ENCODE peak calls at places on chromosome 7, in five cellular contexts. One of them, this sample, is unnamed. For H3K27me3, the result is how much of the 10 kb centered on the place peaks cover.

GRCh38 chr7:20238754-20239324 is 21.7 kb upstream of the MACC1 start:
- DNase-seq in hepatocyte: no peak
- DNase-seq in right atrium auricular region: no peak
- DNase-seq in CD8-positive, alpha-beta T cell: no peak
- DNase-seq in uterus: no peak
- DNase-seq in this sample: peak

GRCh38 chr7:89027781-89028180 is 232.2 kb upstream of the TEX47 start:
- DNase-seq in right atrium auricular region: no peak
- DNase-seq in uterus: no peak
- DNase-seq in CD8-positive, alpha-beta T cell: no peak
- DNase-seq in hepatocyte: no peak
- DNase-seq in this sample: no peak

GRCh38 chr7:38704041-38704547 is 72.9 kb upstream of the AMPH start:
- DNase-seq in CD8-positive, alpha-beta T cell: no peak
- DNase-seq in hepatocyte: no peak
- DNase-seq in uterus: no peak
- DNase-seq in right atrium auricular region: no peak
- DNase-seq in this sample: no peak

GRCh38 chr7:138025215-138026186 is 23.6 kb upstream of the CREB3L2 start:
- DNase-seq in right atrium auricular region: no peak
- DNase-seq in uterus: no peak
- DNase-seq in hepatocyte: no peak
- DNase-seq in CD8-positive, alpha-beta T cell: no peak
- DNase-seq in this sample: no peak

GRCh38 chr7:107318523-107319160 is 149.8 kb downstream of the HBP1 start:
- DNase-seq in hepatocyte: peak
- DNase-seq in right atrium auricular region: no peak
- DNase-seq in uterus: no peak
- DNase-seq in CD8-positive, alpha-beta T cell: no peak
- DNase-seq in this sample: no peak

GRCh38 chr7:47970750-47971149 is 8.7 kb downstream of the HUS1 start:
- DNase-seq in uterus: no peak
- DNase-seq in CD8-positive, alpha-beta T cell: no peak
- DNase-seq in hepatocyte: no peak
- DNase-seq in right atrium auricular region: no peak
- DNase-seq in this sample: no peak

GRCh38 chr7:85508642-85509429 is 322.0 kb upstream of the SEMA3D start:
- DNase-seq in right atrium auricular region: no peak
- DNase-seq in uterus: no peak
- DNase-seq in CD8-positive, alpha-beta T cell: no peak
- DNase-seq in hepatocyte: no peak
- DNase-seq in this sample: no peak

GRCh38 chr7:128838109-128838779 is 8.0 kb downstream of the FLNC start:
- DNase-seq in hepatocyte: no peak
- DNase-seq in uterus: peak
- DNase-seq in CD8-positive, alpha-beta T cell: no peak
- DNase-seq in right atrium auricular region: no peak
- DNase-seq in this sample: no peak

GRCh38 chr7:133797818-133798485 is 329.2 kb upstream of the LRGUK start:
- DNase-seq in right atrium auricular region: no peak
- DNase-seq in CD8-positive, alpha-beta T cell: no peak
- DNase-seq in uterus: no peak
- DNase-seq in hepatocyte: no peak
- DNase-seq in this sample: no peak

GRCh38 chr7:121447939-121448338 is 51.8 kb upstream of the FAM3C start:
- DNase-seq in right atrium auricular region: no peak
- DNase-seq in CD8-positive, alpha-beta T cell: no peak
- DNase-seq in hepatocyte: no peak
- DNase-seq in uterus: no peak
- DNase-seq in this sample: no peak

GRCh38 chr7:129684777-129685176 is 73.3 kb downstream of the NRF1 start:
- DNase-seq in hepatocyte: no peak
- DNase-seq in uterus: no peak
- DNase-seq in right atrium auricular region: no peak
- DNase-seq in CD8-positive, alpha-beta T cell: no peak
- DNase-seq in this sample: no peak

GRCh38 chr7:23712368-23713284 is 2.6 kb downstream of the STK31 start:
- DNase-seq in uterus: no peak
- DNase-seq in right atrium auricular region: no peak
- DNase-seq in hepatocyte: peak
- DNase-seq in CD8-positive, alpha-beta T cell: no peak
- DNase-seq in this sample: no peak

GRCh38 chr7:2680792-2681490 is 7.1 kb upstream of the AMZ1 start:
- DNase-seq in uterus: peak
- DNase-seq in hepatocyte: peak
- DNase-seq in right atrium auricular region: peak
- DNase-seq in CD8-positive, alpha-beta T cell: peak
- DNase-seq in this sample: peak

GRCh38 chr7:15433154-15433553 is 128.7 kb downstream of the AGMO start:
- DNase-seq in hepatocyte: no peak
- DNase-seq in CD8-positive, alpha-beta T cell: no peak
- DNase-seq in uterus: no peak
- DNase-seq in right atrium auricular region: no peak
- DNase-seq in this sample: no peak

GRCh38 chr7:55288070-55288824 is 76.9 kb upstream of the LANCL2 start:
- DNase-seq in CD8-positive, alpha-beta T cell: no peak
- DNase-seq in right atrium auricular region: no peak
- DNase-seq in hepatocyte: no peak
- DNase-seq in uterus: no peak
- DNase-seq in this sample: no peak

GRCh38 chr7:4809091-4809591 is 33.7 kb downstream of the AP5Z1 start:
- DNase-seq in uterus: no peak
- DNase-seq in CD8-positive, alpha-beta T cell: peak
- DNase-seq in hepatocyte: no peak
- DNase-seq in right atrium auricular region: no peak
- DNase-seq in this sample: no peak

GRCh38 chr7:96173777-96174176 is 148.1 kb downstream of the SLC25A13 start:
- DNase-seq in uterus: no peak
- DNase-seq in CD8-positive, alpha-beta T cell: no peak
- DNase-seq in right atrium auricular region: no peak
- DNase-seq in hepatocyte: no peak
- DNase-seq in this sample: no peak

GRCh38 chr7:30389793-30390192 is 88.8 kb downstream of the NOD1 start:
- DNase-seq in hepatocyte: no peak
- DNase-seq in uterus: no peak
- DNase-seq in right atrium auricular region: no peak
- DNase-seq in CD8-positive, alpha-beta T cell: no peak
- DNase-seq in this sample: no peak

GRCh38 chr7:50208335-50208982 is 96.1 kb upstream of the IKZF1 start:
- DNase-seq in uterus: no peak
- DNase-seq in hepatocyte: no peak
- DNase-seq in CD8-positive, alpha-beta T cell: no peak
- DNase-seq in right atrium auricular region: no peak
- DNase-seq in this sample: no peak

GRCh38 chr7:65239707-65240352 is 133.8 kb upstream of the ZNF92 start:
- DNase-seq in CD8-positive, alpha-beta T cell: no peak
- DNase-seq in hepatocyte: peak
- DNase-seq in right atrium auricular region: no peak
- DNase-seq in uterus: no peak
- DNase-seq in this sample: peak

GRCh38 chr7:149237502-149237901 is 1.9 kb upstream of the ZNF212 start:
- DNase-seq in uterus: no peak
- DNase-seq in right atrium auricular region: no peak
- DNase-seq in hepatocyte: no peak
- DNase-seq in CD8-positive, alpha-beta T cell: no peak
- DNase-seq in this sample: no peak

GRCh38 chr7:74449809-74450397 is 3.8 kb upstream of the GTF2IRD1 start:
- DNase-seq in CD8-positive, alpha-beta T cell: peak
- DNase-seq in hepatocyte: peak
- DNase-seq in right atrium auricular region: no peak
- DNase-seq in uterus: peak
- DNase-seq in this sample: peak

GRCh38 chr7:29510028-29510427 is 53.6 kb upstream of the PRR15 start:
- DNase-seq in CD8-positive, alpha-beta T cell: no peak
- DNase-seq in right atrium auricular region: no peak
- DNase-seq in hepatocyte: no peak
- DNase-seq in uterus: no peak
- DNase-seq in this sample: no peak

GRCh38 chr7:85529197-85529596 is 342.3 kb upstream of the SEMA3D start:
- DNase-seq in CD8-positive, alpha-beta T cell: no peak
- DNase-seq in hepatocyte: peak
- DNase-seq in uterus: no peak
- DNase-seq in right atrium auricular region: no peak
- DNase-seq in this sample: no peak

GRCh38 chr7:133654547-133654946 is 401.7 kb downstream of the EXOC4 start:
- DNase-seq in CD8-positive, alpha-beta T cell: no peak
- DNase-seq in uterus: no peak
- DNase-seq in hepatocyte: no peak
- DNase-seq in right atrium auricular region: no peak
- DNase-seq in this sample: no peak

GRCh38 chr7:68321076-68321639 is 1277.1 kb upstream of the AUTS2 start:
- DNase-seq in right atrium auricular region: no peak
- DNase-seq in uterus: no peak
- DNase-seq in hepatocyte: peak
- DNase-seq in CD8-positive, alpha-beta T cell: no peak
- DNase-seq in this sample: no peak

GRCh38 chr7:157603716-157604115 is 266.9 kb downstream of the DNAJB6 start:
- DNase-seq in hepatocyte: no peak
- DNase-seq in right atrium auricular region: no peak
- DNase-seq in CD8-positive, alpha-beta T cell: no peak
- DNase-seq in uterus: no peak
- DNase-seq in this sample: no peak

GRCh38 chr7:115271332-115272235 is 349.7 kb downstream of the MDFIC start:
- DNase-seq in CD8-positive, alpha-beta T cell: no peak
- DNase-seq in hepatocyte: no peak
- DNase-seq in right atrium auricular region: no peak
- DNase-seq in uterus: no peak
- DNase-seq in this sample: no peak

GRCh38 chr7:21942955-21943354 is 2.7 kb downstream of the CDCA7L start:
- DNase-seq in hepatocyte: no peak
- DNase-seq in right atrium auricular region: no peak
- DNase-seq in uterus: no peak
- DNase-seq in CD8-positive, alpha-beta T cell: no peak
- DNase-seq in this sample: no peak

GRCh38 chr7:156780724-156781455 is 112.1 kb downstream of the LMBR1 start:
- DNase-seq in uterus: no peak
- DNase-seq in hepatocyte: no peak
- DNase-seq in right atrium auricular region: no peak
- DNase-seq in CD8-positive, alpha-beta T cell: no peak
- DNase-seq in this sample: no peak

GRCh38 chr7:12711124-12711523 is 23.7 kb downstream of the ARL4A start:
- DNase-seq in hepatocyte: no peak
- DNase-seq in uterus: no peak
- DNase-seq in CD8-positive, alpha-beta T cell: no peak
- DNase-seq in right atrium auricular region: no peak
- DNase-seq in this sample: no peak

GRCh38 chr7:84178013-84178412 is 16.6 kb downstream of the SEMA3A start:
- DNase-seq in hepatocyte: no peak
- DNase-seq in right atrium auricular region: no peak
- DNase-seq in CD8-positive, alpha-beta T cell: no peak
- DNase-seq in uterus: no peak
- DNase-seq in this sample: no peak

DNA sequence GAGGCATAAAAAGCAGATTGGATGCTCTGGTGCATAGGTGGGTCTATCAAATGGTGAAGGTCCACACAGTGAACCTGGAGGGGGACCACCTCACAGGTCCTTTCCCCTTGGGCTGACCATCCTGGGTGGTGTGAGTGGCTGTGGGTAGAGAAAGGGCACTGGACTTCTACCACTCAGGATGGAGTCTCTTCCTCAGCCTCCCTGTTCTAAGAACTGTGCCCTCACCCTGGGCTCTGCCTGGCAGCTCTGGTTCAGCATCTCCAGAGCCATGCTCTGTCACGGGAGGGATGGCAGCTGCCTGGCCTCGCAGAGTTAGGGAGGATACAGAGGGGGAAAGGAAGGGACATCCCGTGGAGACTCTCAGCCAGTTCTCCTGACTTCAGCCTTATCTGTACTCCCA is 121.8 kb downstream of the TAX1BP1 start:
- DNase-seq in hepatocyte: no peak
- DNase-seq in CD8-positive, alpha-beta T cell: no peak
- DNase-seq in uterus: no peak
- DNase-seq in right atrium auricular region: no peak
- DNase-seq in this sample: no peak
- TF ChIP-seq CTCF in hepatocyte: no peak
- TF ChIP-seq CTCF in CD8-positive, alpha-beta T cell: no peak
- TF ChIP-seq CTCF in uterus: no peak
- TF ChIP-seq CTCF in right atrium auricular region: no peak
- TF ChIP-seq CTCF in this sample: no peak

GRCh38 chr7:94053532-94053931 is 49.4 kb upstream of the BET1 start:
- DNase-seq in CD8-positive, alpha-beta T cell: no peak
- DNase-seq in hepatocyte: no peak
- DNase-seq in right atrium auricular region: no peak
- DNase-seq in uterus: no peak
- DNase-seq in this sample: no peak
- H3K27ac ChIP-seq in CD8-positive, alpha-beta T cell: no peak
- H3K27ac ChIP-seq in hepatocyte: no peak
- H3K27ac ChIP-seq in right atrium auricular region: no peak
- H3K27ac ChIP-seq in uterus: no peak
- H3K27ac ChIP-seq in this sample: no peak

GRCh38 chr7:155509725-155510551 is 36.4 kb downstream of the CNPY1 start:
- DNase-seq in CD8-positive, alpha-beta T cell: no peak
- DNase-seq in uterus: no peak
- DNase-seq in hepatocyte: no peak
- DNase-seq in right atrium auricular region: no peak
- DNase-seq in this sample: no peak

GRCh38 chr7:155508372-155509024 is 37.9 kb downstream of the CNPY1 start:
- DNase-seq in uterus: no peak
- DNase-seq in CD8-positive, alpha-beta T cell: no peak
- DNase-seq in right atrium auricular region: no peak
- DNase-seq in hepatocyte: no peak
- DNase-seq in this sample: no peak

GRCh38 chr7:155506854-155507337 is 39.5 kb downstream of the CNPY1 start:
- DNase-seq in uterus: no peak
- DNase-seq in CD8-positive, alpha-beta T cell: no peak
- DNase-seq in right atrium auricular region: no peak
- DNase-seq in hepatocyte: peak
- DNase-seq in this sample: no peak

GRCh38 chr7:155510975-155511595 is 35.3 kb downstream of the CNPY1 start:
- DNase-seq in hepatocyte: no peak
- DNase-seq in CD8-positive, alpha-beta T cell: no peak
- DNase-seq in right atrium auricular region: no peak
- DNase-seq in uterus: no peak
- DNase-seq in this sample: no peak

GRCh38 chr7:155509025-155509724 is 37.2 kb downstream of the CNPY1 start:
- DNase-seq in uterus: no peak
- DNase-seq in CD8-positive, alpha-beta T cell: no peak
- DNase-seq in hepatocyte: no peak
- DNase-seq in right atrium auricular region: no peak
- DNase-seq in this sample: no peak
- H3K27me3 ChIP-seq in uterus: under half
- H3K27me3 ChIP-seq in CD8-positive, alpha-beta T cell: under half
- H3K27me3 ChIP-seq in hepatocyte: half or more
- H3K27me3 ChIP-seq in right atrium auricular region: under half
- H3K27me3 ChIP-seq in this sample: half or more

GRCh38 chr7:140281255-140281654 is 104.5 kb upstream of the KDM7A start:
- DNase-seq in uterus: no peak
- DNase-seq in CD8-positive, alpha-beta T cell: no peak
- DNase-seq in hepatocyte: no peak
- DNase-seq in right atrium auricular region: no peak
- DNase-seq in this sample: no peak

GRCh38 chr7:140276001-140276400 is 99.2 kb upstream of the KDM7A start:
- DNase-seq in uterus: no peak
- DNase-seq in hepatocyte: no peak
- DNase-seq in CD8-positive, alpha-beta T cell: no peak
- DNase-seq in right atrium auricular region: no peak
- DNase-seq in this sample: no peak

GRCh38 chr7:140273417-140273816 is 96.6 kb upstream of the KDM7A start:
- DNase-seq in hepatocyte: no peak
- DNase-seq in uterus: no peak
- DNase-seq in right atrium auricular region: no peak
- DNase-seq in CD8-positive, alpha-beta T cell: no peak
- DNase-seq in this sample: no peak

GRCh38 chr7:140275069-140275961 is 98.5 kb upstream of the KDM7A start:
- DNase-seq in right atrium auricular region: no peak
- DNase-seq in uterus: no peak
- DNase-seq in hepatocyte: peak
- DNase-seq in CD8-positive, alpha-beta T cell: no peak
- DNase-seq in this sample: no peak
- TF ChIP-seq CTCF in right atrium auricular region: no peak
- TF ChIP-seq CTCF in uterus: no peak
- TF ChIP-seq CTCF in hepatocyte: no peak
- TF ChIP-seq CTCF in CD8-positive, alpha-beta T cell: no peak
- TF ChIP-seq CTCF in this sample: no peak

This sample was measured in dorsolateral prefrontal cortex.